ENCODE peak calls at places on chromosomes 4 and X, in six cellular contexts. One of them, this sample, is unnamed.

GRCh38 chr4:113957961-113958360 is 21.5 kb downstream of the ARSJ start:
- DNase-seq in germinal center: no peak
- DNase-seq in RWPE1: no peak
- DNase-seq in endodermal cell: no peak
- DNase-seq in activated CD8-positive, alpha-beta memory T cell treated with anti-CD3 and anti-CD28 coated beads, Interleukin-2, amount 50 U/mL, for 4 hours: no peak
- DNase-seq in AG09319: no peak
- DNase-seq in this sample: peak

GRCh38 chr4:114600066-114600552 is 1.5 kb downstream of the UGT8 start:
- DNase-seq in endodermal cell: no peak
- DNase-seq in AG09319: no peak
- DNase-seq in germinal center: peak
- DNase-seq in RWPE1: no peak
- DNase-seq in activated CD8-positive, alpha-beta memory T cell treated with anti-CD3 and anti-CD28 coated beads, Interleukin-2, amount 50 U/mL, for 4 hours: no peak
- DNase-seq in this sample: no peak

GRCh38 chrX:103585421-103586313 is at the start of gene TCEAL4:
- DNase-seq in activated CD8-positive, alpha-beta memory T cell treated with anti-CD3 and anti-CD28 coated beads, Interleukin-2, amount 50 U/mL, for 4 hours: peak
- DNase-seq in RWPE1: peak
- DNase-seq in AG09319: no peak
- DNase-seq in germinal center: peak
- DNase-seq in endodermal cell: peak
- DNase-seq in this sample: no peak

GRCh38 chrX:124042042-124042441 is 80.5 kb downstream of the STAG2 start:
- DNase-seq in germinal center: no peak
- DNase-seq in endodermal cell: no peak
- DNase-seq in RWPE1: no peak
- DNase-seq in AG09319: no peak
- DNase-seq in activated CD8-positive, alpha-beta memory T cell treated with anti-CD3 and anti-CD28 coated beads, Interleukin-2, amount 50 U/mL, for 4 hours: no peak
- DNase-seq in this sample: no peak

GRCh38 chrX:124289443-124289842 is 43.0 kb upstream of the TEX13D start:
- DNase-seq in germinal center: no peak
- DNase-seq in endodermal cell: no peak
- DNase-seq in AG09319: no peak
- DNase-seq in activated CD8-positive, alpha-beta memory T cell treated with anti-CD3 and anti-CD28 coated beads, Interleukin-2, amount 50 U/mL, for 4 hours: no peak
- DNase-seq in RWPE1: no peak
- DNase-seq in this sample: no peak

GRCh38 chr4:15001248-15001824 is 945 bp upstream of the CPEB2 start:
- DNase-seq in germinal center: peak
- DNase-seq in activated CD8-positive, alpha-beta memory T cell treated with anti-CD3 and anti-CD28 coated beads, Interleukin-2, amount 50 U/mL, for 4 hours: peak
- DNase-seq in AG09319: peak
- DNase-seq in RWPE1: peak
- DNase-seq in endodermal cell: peak
- DNase-seq in this sample: peak

GRCh38 chrX:13064599-13065143 is 20.3 kb upstream of the FAM9C start:
- DNase-seq in activated CD8-positive, alpha-beta memory T cell treated with anti-CD3 and anti-CD28 coated beads, Interleukin-2, amount 50 U/mL, for 4 hours: no peak
- DNase-seq in germinal center: no peak
- DNase-seq in RWPE1: no peak
- DNase-seq in AG09319: no peak
- DNase-seq in endodermal cell: no peak
- DNase-seq in this sample: no peak

GRCh38 chrX:33741807-33742206 is 390.3 kb downstream of the FAM47A start:
- DNase-seq in AG09319: no peak
- DNase-seq in endodermal cell: peak
- DNase-seq in activated CD8-positive, alpha-beta memory T cell treated with anti-CD3 and anti-CD28 coated beads, Interleukin-2, amount 50 U/mL, for 4 hours: no peak
- DNase-seq in RWPE1: no peak
- DNase-seq in germinal center: no peak
- DNase-seq in this sample: no peak

GRCh38 chr4:7737268-7737645 is 202.4 kb downstream of the AFAP1 start:
- DNase-seq in AG09319: no peak
- DNase-seq in germinal center: no peak
- DNase-seq in RWPE1: no peak
- DNase-seq in activated CD8-positive, alpha-beta memory T cell treated with anti-CD3 and anti-CD28 coated beads, Interleukin-2, amount 50 U/mL, for 4 hours: no peak
- DNase-seq in endodermal cell: no peak
- DNase-seq in this sample: no peak

GRCh38 chrX:72169008-72169728 is 12.4 kb upstream of the PIN4 start:
- DNase-seq in RWPE1: no peak
- DNase-seq in germinal center: no peak
- DNase-seq in AG09319: no peak
- DNase-seq in endodermal cell: no peak
- DNase-seq in activated CD8-positive, alpha-beta memory T cell treated with anti-CD3 and anti-CD28 coated beads, Interleukin-2, amount 50 U/mL, for 4 hours: peak
- DNase-seq in this sample: no peak

GRCh38 chr4:73855406-73855805 is 2.3 kb downstream of the PF4V1 start:
- DNase-seq in AG09319: no peak
- DNase-seq in RWPE1: no peak
- DNase-seq in endodermal cell: no peak
- DNase-seq in germinal center: no peak
- DNase-seq in activated CD8-positive, alpha-beta memory T cell treated with anti-CD3 and anti-CD28 coated beads, Interleukin-2, amount 50 U/mL, for 4 hours: no peak
- DNase-seq in this sample: no peak

GRCh38 chr4:156998500-156999174 is 27.0 kb upstream of the PDGFC start:
- DNase-seq in RWPE1: no peak
- DNase-seq in endodermal cell: no peak
- DNase-seq in AG09319: no peak
- DNase-seq in germinal center: no peak
- DNase-seq in activated CD8-positive, alpha-beta memory T cell treated with anti-CD3 and anti-CD28 coated beads, Interleukin-2, amount 50 U/mL, for 4 hours: no peak
- DNase-seq in this sample: no peak

GRCh38 chr4:86043755-86044592 is 315.9 kb downstream of the MAPK10 start:
- DNase-seq in activated CD8-positive, alpha-beta memory T cell treated with anti-CD3 and anti-CD28 coated beads, Interleukin-2, amount 50 U/mL, for 4 hours: no peak
- DNase-seq in RWPE1: peak
- DNase-seq in endodermal cell: peak
- DNase-seq in AG09319: peak
- DNase-seq in germinal center: peak
- DNase-seq in this sample: no peak

GRCh38 chr4:163540977-163541376 is 46.5 kb downstream of the TMA16 start:
- DNase-seq in activated CD8-positive, alpha-beta memory T cell treated with anti-CD3 and anti-CD28 coated beads, Interleukin-2, amount 50 U/mL, for 4 hours: no peak
- DNase-seq in germinal center: no peak
- DNase-seq in endodermal cell: no peak
- DNase-seq in AG09319: peak
- DNase-seq in RWPE1: peak
- DNase-seq in this sample: no peak

GRCh38 chr4:10161840-10162239 is 45.2 kb upstream of the WDR1 start:
- DNase-seq in germinal center: no peak
- DNase-seq in RWPE1: no peak
- DNase-seq in AG09319: no peak
- DNase-seq in endodermal cell: no peak
- DNase-seq in activated CD8-positive, alpha-beta memory T cell treated with anti-CD3 and anti-CD28 coated beads, Interleukin-2, amount 50 U/mL, for 4 hours: no peak
- DNase-seq in this sample: no peak

GRCh38 chrX:71163010-71163409 is 18.4 kb downstream of the NLGN3 start:
- DNase-seq in germinal center: no peak
- DNase-seq in activated CD8-positive, alpha-beta memory T cell treated with anti-CD3 and anti-CD28 coated beads, Interleukin-2, amount 50 U/mL, for 4 hours: no peak
- DNase-seq in AG09319: no peak
- DNase-seq in endodermal cell: peak
- DNase-seq in RWPE1: no peak
- DNase-seq in this sample: no peak

GRCh38 chr4:87574996-87575395 is 33.3 kb upstream of the DSPP start:
- DNase-seq in activated CD8-positive, alpha-beta memory T cell treated with anti-CD3 and anti-CD28 coated beads, Interleukin-2, amount 50 U/mL, for 4 hours: no peak
- DNase-seq in AG09319: no peak
- DNase-seq in RWPE1: peak
- DNase-seq in endodermal cell: no peak
- DNase-seq in germinal center: no peak
- DNase-seq in this sample: no peak

GRCh38 chrX:77704881-77705280 is 81.1 kb downstream of the ATRX start:
- DNase-seq in RWPE1: no peak
- DNase-seq in endodermal cell: no peak
- DNase-seq in activated CD8-positive, alpha-beta memory T cell treated with anti-CD3 and anti-CD28 coated beads, Interleukin-2, amount 50 U/mL, for 4 hours: no peak
- DNase-seq in germinal center: no peak
- DNase-seq in AG09319: no peak
- DNase-seq in this sample: no peak

GRCh38 chr4:56787380-56787779 is 34.1 kb downstream of the SPINK2 start:
- DNase-seq in germinal center: no peak
- DNase-seq in activated CD8-positive, alpha-beta memory T cell treated with anti-CD3 and anti-CD28 coated beads, Interleukin-2, amount 50 U/mL, for 4 hours: no peak
- DNase-seq in endodermal cell: peak
- DNase-seq in AG09319: no peak
- DNase-seq in RWPE1: no peak
- DNase-seq in this sample: no peak

GRCh38 chr4:168605411-168605810 is 108.6 kb downstream of the PALLD start:
- DNase-seq in AG09319: no peak
- DNase-seq in endodermal cell: no peak
- DNase-seq in germinal center: no peak
- DNase-seq in RWPE1: no peak
- DNase-seq in activated CD8-positive, alpha-beta memory T cell treated with anti-CD3 and anti-CD28 coated beads, Interleukin-2, amount 50 U/mL, for 4 hours: no peak
- DNase-seq in this sample: no peak

GRCh38 chr4:58981828-58982227 is 1871.6 kb upstream of the IGFBP7 start:
- DNase-seq in endodermal cell: no peak
- DNase-seq in activated CD8-positive, alpha-beta memory T cell treated with anti-CD3 and anti-CD28 coated beads, Interleukin-2, amount 50 U/mL, for 4 hours: no peak
- DNase-seq in AG09319: no peak
- DNase-seq in RWPE1: no peak
- DNase-seq in germinal center: no peak
- DNase-seq in this sample: no peak

GRCh38 chr4:138405934-138406567 is 163.9 kb upstream of the SLC7A11 start:
- DNase-seq in AG09319: peak
- DNase-seq in RWPE1: peak
- DNase-seq in endodermal cell: no peak
- DNase-seq in germinal center: no peak
- DNase-seq in activated CD8-positive, alpha-beta memory T cell treated with anti-CD3 and anti-CD28 coated beads, Interleukin-2, amount 50 U/mL, for 4 hours: no peak
- DNase-seq in this sample: no peak

GRCh38 chr4:39542633-39543393 is 15.6 kb upstream of the UGDH start:
- DNase-seq in AG09319: no peak
- DNase-seq in RWPE1: no peak
- DNase-seq in activated CD8-positive, alpha-beta memory T cell treated with anti-CD3 and anti-CD28 coated beads, Interleukin-2, amount 50 U/mL, for 4 hours: no peak
- DNase-seq in germinal center: no peak
- DNase-seq in endodermal cell: no peak
- DNase-seq in this sample: no peak

GRCh38 chrX:22351966-22352365 is 79.3 kb downstream of the CBLL2 start:
- DNase-seq in germinal center: no peak
- DNase-seq in endodermal cell: no peak
- DNase-seq in AG09319: no peak
- DNase-seq in activated CD8-positive, alpha-beta memory T cell treated with anti-CD3 and anti-CD28 coated beads, Interleukin-2, amount 50 U/mL, for 4 hours: no peak
- DNase-seq in RWPE1: no peak
- DNase-seq in this sample: no peak

GRCh38 chrX:115013705-115014104 is 3.7 kb downstream of the IL13RA2 start:
- DNase-seq in AG09319: no peak
- DNase-seq in activated CD8-positive, alpha-beta memory T cell treated with anti-CD3 and anti-CD28 coated beads, Interleukin-2, amount 50 U/mL, for 4 hours: no peak
- DNase-seq in RWPE1: peak
- DNase-seq in germinal center: no peak
- DNase-seq in endodermal cell: no peak
- DNase-seq in this sample: no peak

GRCh38 chr4:101370663-101371210 is 23.4 kb upstream of the PPP3CA start:
- DNase-seq in endodermal cell: peak
- DNase-seq in germinal center: no peak
- DNase-seq in RWPE1: no peak
- DNase-seq in AG09319: no peak
- DNase-seq in activated CD8-positive, alpha-beta memory T cell treated with anti-CD3 and anti-CD28 coated beads, Interleukin-2, amount 50 U/mL, for 4 hours: no peak
- DNase-seq in this sample: no peak

GRCh38 chr4:128686810-128687209 is 122.7 kb upstream of the JADE1 start:
- DNase-seq in activated CD8-positive, alpha-beta memory T cell treated with anti-CD3 and anti-CD28 coated beads, Interleukin-2, amount 50 U/mL, for 4 hours: no peak
- DNase-seq in RWPE1: no peak
- DNase-seq in endodermal cell: no peak
- DNase-seq in germinal center: no peak
- DNase-seq in AG09319: no peak
- DNase-seq in this sample: no peak

GRCh38 chrX:150227321-150227860 is 135.7 kb upstream of the MAMLD1 start:
- DNase-seq in endodermal cell: no peak
- DNase-seq in RWPE1: no peak
- DNase-seq in AG09319: no peak
- DNase-seq in activated CD8-positive, alpha-beta memory T cell treated with anti-CD3 and anti-CD28 coated beads, Interleukin-2, amount 50 U/mL, for 4 hours: no peak
- DNase-seq in germinal center: no peak
- DNase-seq in this sample: no peak

GRCh38 chr4:175369087-175369486 is 443.0 kb downstream of the GPM6A start:
- DNase-seq in activated CD8-positive, alpha-beta memory T cell treated with anti-CD3 and anti-CD28 coated beads, Interleukin-2, amount 50 U/mL, for 4 hours: no peak
- DNase-seq in AG09319: peak
- DNase-seq in germinal center: no peak
- DNase-seq in RWPE1: no peak
- DNase-seq in endodermal cell: no peak
- DNase-seq in this sample: no peak

GRCh38 chr4:108116423-108117168 is 52.1 kb downstream of the LEF1 start:
- DNase-seq in germinal center: no peak
- DNase-seq in AG09319: no peak
- DNase-seq in RWPE1: no peak
- DNase-seq in activated CD8-positive, alpha-beta memory T cell treated with anti-CD3 and anti-CD28 coated beads, Interleukin-2, amount 50 U/mL, for 4 hours: no peak
- DNase-seq in endodermal cell: no peak
- DNase-seq in this sample: no peak

This sample was measured in SK-N-MC.